ENCODE peak calls at places on chromosomes 13 and 19, in six cellular contexts. One of them, this sample, is unnamed.

GRCh38 chr19:51366999-51367564 is 894 bp upstream of the ETFB start:
- DNase-seq in neural crest cell: no peak
- DNase-seq in fibroblast of the aortic adventitia: no peak
- DNase-seq in mesothelial cell of epicardium: peak
- DNase-seq in lung: peak
- DNase-seq in epithelial cell of esophagus: no peak
- DNase-seq in this sample: no peak

GRCh38 chr19:18651738-18652137 is 14.9 kb downstream of the KLHL26 start:
- DNase-seq in neural crest cell: no peak
- DNase-seq in fibroblast of the aortic adventitia: no peak
- DNase-seq in mesothelial cell of epicardium: no peak
- DNase-seq in lung: no peak
- DNase-seq in epithelial cell of esophagus: peak
- DNase-seq in this sample: no peak

GRCh38 chr13:36098080-36098479 is 33.1 kb downstream of the DCLK1 start:
- DNase-seq in neural crest cell: no peak
- DNase-seq in fibroblast of the aortic adventitia: peak
- DNase-seq in mesothelial cell of epicardium: no peak
- DNase-seq in lung: no peak
- DNase-seq in epithelial cell of esophagus: no peak
- DNase-seq in this sample: no peak

GRCh38 chr19:48696353-48697010 is 711 bp downstream of the FUT2 start:
- DNase-seq in neural crest cell: no peak
- DNase-seq in fibroblast of the aortic adventitia: no peak
- DNase-seq in mesothelial cell of epicardium: no peak
- DNase-seq in lung: no peak
- DNase-seq in epithelial cell of esophagus: peak
- DNase-seq in this sample: no peak

GRCh38 chr13:110250258-110250891 is 56.6 kb downstream of the COL4A1 start:
- DNase-seq in neural crest cell: no peak
- DNase-seq in fibroblast of the aortic adventitia: peak
- DNase-seq in mesothelial cell of epicardium: peak
- DNase-seq in lung: peak
- DNase-seq in epithelial cell of esophagus: peak
- DNase-seq in this sample: no peak

GRCh38 chr13:114128624-114129522 is 3.5 kb downstream of the RASA3 start:
- DNase-seq in neural crest cell: no peak
- DNase-seq in fibroblast of the aortic adventitia: peak
- DNase-seq in mesothelial cell of epicardium: no peak
- DNase-seq in lung: peak
- DNase-seq in epithelial cell of esophagus: peak
- DNase-seq in this sample: no peak

GRCh38 chr19:45774765-45775164 is 5.7 kb upstream of the SIX5 start:
- DNase-seq in neural crest cell: no peak
- DNase-seq in fibroblast of the aortic adventitia: no peak
- DNase-seq in mesothelial cell of epicardium: no peak
- DNase-seq in lung: no peak
- DNase-seq in epithelial cell of esophagus: no peak
- DNase-seq in this sample: peak

GRCh38 chr19:489418-490196 is 6.7 kb upstream of the MADCAM1 start:
- DNase-seq in neural crest cell: no peak
- DNase-seq in fibroblast of the aortic adventitia: peak
- DNase-seq in mesothelial cell of epicardium: no peak
- DNase-seq in lung: no peak
- DNase-seq in epithelial cell of esophagus: no peak
- DNase-seq in this sample: peak

GRCh38 chr13:111858571-111858970 is 208.4 kb upstream of the SOX1 start:
- DNase-seq in neural crest cell: no peak
- DNase-seq in fibroblast of the aortic adventitia: no peak
- DNase-seq in mesothelial cell of epicardium: no peak
- DNase-seq in lung: no peak
- DNase-seq in epithelial cell of esophagus: no peak
- DNase-seq in this sample: no peak

GRCh38 chr13:89165685-89166084 is 1494.5 kb downstream of the SLITRK5 start:
- DNase-seq in neural crest cell: no peak
- DNase-seq in fibroblast of the aortic adventitia: no peak
- DNase-seq in mesothelial cell of epicardium: no peak
- DNase-seq in lung: no peak
- DNase-seq in epithelial cell of esophagus: no peak
- DNase-seq in this sample: no peak

GRCh38 chr13:31424130-31424729 is 224.5 kb downstream of the B3GLCT start:
- DNase-seq in neural crest cell: peak
- DNase-seq in fibroblast of the aortic adventitia: peak
- DNase-seq in mesothelial cell of epicardium: peak
- DNase-seq in lung: peak
- DNase-seq in epithelial cell of esophagus: peak
- DNase-seq in this sample: peak

GRCh38 chr19:53518061-53518460 is 19.9 kb upstream of the ZNF331 start:
- DNase-seq in neural crest cell: no peak
- DNase-seq in fibroblast of the aortic adventitia: no peak
- DNase-seq in mesothelial cell of epicardium: no peak
- DNase-seq in lung: no peak
- DNase-seq in epithelial cell of esophagus: no peak
- DNase-seq in this sample: no peak

GRCh38 chr13:93625536-93625935 is 398.9 kb downstream of the GPC6 start:
- DNase-seq in neural crest cell: no peak
- DNase-seq in fibroblast of the aortic adventitia: peak
- DNase-seq in mesothelial cell of epicardium: no peak
- DNase-seq in lung: no peak
- DNase-seq in epithelial cell of esophagus: no peak
- DNase-seq in this sample: no peak

GRCh38 chr13:31807090-31807541 is 67.8 kb downstream of the RXFP2 start:
- DNase-seq in neural crest cell: no peak
- DNase-seq in fibroblast of the aortic adventitia: no peak
- DNase-seq in mesothelial cell of epicardium: no peak
- DNase-seq in lung: no peak
- DNase-seq in epithelial cell of esophagus: peak
- DNase-seq in this sample: no peak

GRCh38 chr13:30864352-30865130 is 41.5 kb upstream of the MEDAG start:
- DNase-seq in neural crest cell: no peak
- DNase-seq in fibroblast of the aortic adventitia: peak
- DNase-seq in mesothelial cell of epicardium: no peak
- DNase-seq in lung: no peak
- DNase-seq in epithelial cell of esophagus: peak
- DNase-seq in this sample: no peak

GRCh38 chr13:110116072-110116487 is 190.9 kb downstream of the COL4A1 start:
- DNase-seq in neural crest cell: peak
- DNase-seq in fibroblast of the aortic adventitia: peak
- DNase-seq in mesothelial cell of epicardium: peak
- DNase-seq in lung: peak
- DNase-seq in epithelial cell of esophagus: peak
- DNase-seq in this sample: peak

GRCh38 chr13:100069278-100069677 is 19.6 kb upstream of the PCCA start:
- DNase-seq in neural crest cell: no peak
- DNase-seq in fibroblast of the aortic adventitia: peak
- DNase-seq in mesothelial cell of epicardium: no peak
- DNase-seq in lung: no peak
- DNase-seq in epithelial cell of esophagus: peak
- DNase-seq in this sample: no peak

GRCh38 chr13:26508885-26509284 is 48.6 kb upstream of the WASF3 start:
- DNase-seq in neural crest cell: no peak
- DNase-seq in fibroblast of the aortic adventitia: peak
- DNase-seq in mesothelial cell of epicardium: no peak
- DNase-seq in lung: peak
- DNase-seq in epithelial cell of esophagus: peak
- DNase-seq in this sample: no peak

GRCh38 chr19:48364564-48365363 is 597 bp downstream of the SYNGR4 start:
- DNase-seq in neural crest cell: no peak
- DNase-seq in fibroblast of the aortic adventitia: no peak
- DNase-seq in mesothelial cell of epicardium: no peak
- DNase-seq in lung: no peak
- DNase-seq in epithelial cell of esophagus: no peak
- DNase-seq in this sample: no peak

GRCh38 chr13:47933688-47934011 is 67.4 kb downstream of the SUCLA2 start:
- DNase-seq in neural crest cell: no peak
- DNase-seq in fibroblast of the aortic adventitia: no peak
- DNase-seq in mesothelial cell of epicardium: no peak
- DNase-seq in lung: no peak
- DNase-seq in epithelial cell of esophagus: peak
- DNase-seq in this sample: no peak

GRCh38 chr13:33230178-33230881 is 55.2 kb downstream of the STARD13 start:
- DNase-seq in neural crest cell: no peak
- DNase-seq in fibroblast of the aortic adventitia: peak
- DNase-seq in mesothelial cell of epicardium: no peak
- DNase-seq in lung: no peak
- DNase-seq in epithelial cell of esophagus: peak
- DNase-seq in this sample: no peak

GRCh38 chr13:32669030-32669646 is 82.9 kb downstream of the PDS5B start:
- DNase-seq in neural crest cell: no peak
- DNase-seq in fibroblast of the aortic adventitia: peak
- DNase-seq in mesothelial cell of epicardium: no peak
- DNase-seq in lung: no peak
- DNase-seq in epithelial cell of esophagus: peak
- DNase-seq in this sample: no peak

GRCh38 chr13:32938907-32939306 is 77.3 kb upstream of the KL start:
- DNase-seq in neural crest cell: no peak
- DNase-seq in fibroblast of the aortic adventitia: peak
- DNase-seq in mesothelial cell of epicardium: no peak
- DNase-seq in lung: no peak
- DNase-seq in epithelial cell of esophagus: peak
- DNase-seq in this sample: no peak

GRCh38 chr13:21336609-21337008 is 122.5 kb downstream of the ZDHHC20 start:
- DNase-seq in neural crest cell: no peak
- DNase-seq in fibroblast of the aortic adventitia: no peak
- DNase-seq in mesothelial cell of epicardium: no peak
- DNase-seq in lung: no peak
- DNase-seq in epithelial cell of esophagus: no peak
- DNase-seq in this sample: no peak

GRCh38 chr13:73040968-73041580 is 17.7 kb upstream of the KLF5 start:
- DNase-seq in neural crest cell: no peak
- DNase-seq in fibroblast of the aortic adventitia: no peak
- DNase-seq in mesothelial cell of epicardium: no peak
- DNase-seq in lung: no peak
- DNase-seq in epithelial cell of esophagus: no peak
- DNase-seq in this sample: peak

GRCh38 chr13:38872693-38873092 is 117.9 kb downstream of the STOML3 start:
- DNase-seq in neural crest cell: peak
- DNase-seq in fibroblast of the aortic adventitia: peak
- DNase-seq in mesothelial cell of epicardium: no peak
- DNase-seq in lung: no peak
- DNase-seq in epithelial cell of esophagus: peak
- DNase-seq in this sample: peak

GRCh38 chr13:113507564-113508210 is 17.2 kb upstream of the DCUN1D2 start:
- DNase-seq in neural crest cell: no peak
- DNase-seq in fibroblast of the aortic adventitia: no peak
- DNase-seq in mesothelial cell of epicardium: no peak
- DNase-seq in lung: no peak
- DNase-seq in epithelial cell of esophagus: no peak
- DNase-seq in this sample: no peak

GRCh38 chr13:42048625-42049453 is at the start of gene DGKH:
- DNase-seq in neural crest cell: peak
- DNase-seq in fibroblast of the aortic adventitia: peak
- DNase-seq in mesothelial cell of epicardium: peak
- DNase-seq in lung: peak
- DNase-seq in epithelial cell of esophagus: peak
- DNase-seq in this sample: peak
- TF ChIP-seq CTCF in neural crest cell: peak
- TF ChIP-seq CTCF in fibroblast of the aortic adventitia: no peak
- TF ChIP-seq CTCF in mesothelial cell of epicardium: no peak
- TF ChIP-seq CTCF in lung: no peak
- TF ChIP-seq CTCF in epithelial cell of esophagus: no peak
- TF ChIP-seq CTCF in this sample: no peak

DNA sequence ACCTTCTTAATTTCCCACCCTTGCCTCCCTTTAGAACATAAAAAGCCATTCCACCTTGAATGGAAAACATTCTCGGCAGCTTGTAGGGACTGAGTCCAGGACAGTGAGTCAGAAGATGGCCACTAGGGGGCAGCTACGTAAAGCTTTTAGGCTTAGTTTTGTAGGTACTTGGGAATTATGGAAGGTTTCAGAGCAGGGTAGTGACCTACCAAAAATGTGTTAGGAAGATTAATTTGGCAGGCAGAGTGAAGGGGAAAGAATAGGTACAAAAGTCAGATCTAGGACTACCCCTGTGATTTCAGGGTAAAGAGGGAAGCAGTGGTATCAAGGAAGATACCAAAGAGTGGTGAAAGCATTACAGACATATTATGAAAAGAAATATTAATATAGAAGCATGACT is 198.4 kb downstream of the NDFIP2 start:
- DNase-seq in neural crest cell: peak
- DNase-seq in fibroblast of the aortic adventitia: peak
- DNase-seq in mesothelial cell of epicardium: peak
- DNase-seq in lung: peak
- DNase-seq in epithelial cell of esophagus: peak
- DNase-seq in this sample: peak
- TF ChIP-seq CTCF in neural crest cell: peak
- TF ChIP-seq CTCF in fibroblast of the aortic adventitia: peak
- TF ChIP-seq CTCF in mesothelial cell of epicardium: peak
- TF ChIP-seq CTCF in lung: peak
- TF ChIP-seq CTCF in epithelial cell of esophagus: peak
- TF ChIP-seq CTCF in this sample: peak

GRCh38 chr19:14059652-14060155 is 2.2 kb downstream of the PALM3 start:
- DNase-seq in neural crest cell: no peak
- DNase-seq in fibroblast of the aortic adventitia: no peak
- DNase-seq in mesothelial cell of epicardium: no peak
- DNase-seq in lung: no peak
- DNase-seq in epithelial cell of esophagus: no peak
- DNase-seq in this sample: peak

GRCh38 chr19:14061081-14061749 is 661 bp downstream of the PALM3 start:
- DNase-seq in neural crest cell: no peak
- DNase-seq in fibroblast of the aortic adventitia: peak
- DNase-seq in mesothelial cell of epicardium: no peak
- DNase-seq in lung: no peak
- DNase-seq in epithelial cell of esophagus: no peak
- DNase-seq in this sample: peak

GRCh38 chr19:14056741-14057356 is 5.0 kb downstream of the PALM3 start:
- DNase-seq in neural crest cell: no peak
- DNase-seq in fibroblast of the aortic adventitia: no peak
- DNase-seq in mesothelial cell of epicardium: no peak
- DNase-seq in lung: no peak
- DNase-seq in epithelial cell of esophagus: no peak
- DNase-seq in this sample: no peak

GRCh38 chr19:14058182-14059092 is 3.4 kb downstream of the PALM3 start:
- DNase-seq in neural crest cell: no peak
- DNase-seq in fibroblast of the aortic adventitia: no peak
- DNase-seq in mesothelial cell of epicardium: no peak
- DNase-seq in lung: no peak
- DNase-seq in epithelial cell of esophagus: no peak
- DNase-seq in this sample: no peak

GRCh38 chr19:14059093-14059480 is 2.8 kb downstream of the PALM3 start:
- DNase-seq in neural crest cell: peak
- DNase-seq in fibroblast of the aortic adventitia: no peak
- DNase-seq in mesothelial cell of epicardium: no peak
- DNase-seq in lung: no peak
- DNase-seq in epithelial cell of esophagus: no peak
- DNase-seq in this sample: no peak
- TF ChIP-seq CTCF in neural crest cell: peak
- TF ChIP-seq CTCF in fibroblast of the aortic adventitia: peak
- TF ChIP-seq CTCF in mesothelial cell of epicardium: peak
- TF ChIP-seq CTCF in lung: no peak
- TF ChIP-seq CTCF in epithelial cell of esophagus: peak
- TF ChIP-seq CTCF in this sample: no peak

DNA sequence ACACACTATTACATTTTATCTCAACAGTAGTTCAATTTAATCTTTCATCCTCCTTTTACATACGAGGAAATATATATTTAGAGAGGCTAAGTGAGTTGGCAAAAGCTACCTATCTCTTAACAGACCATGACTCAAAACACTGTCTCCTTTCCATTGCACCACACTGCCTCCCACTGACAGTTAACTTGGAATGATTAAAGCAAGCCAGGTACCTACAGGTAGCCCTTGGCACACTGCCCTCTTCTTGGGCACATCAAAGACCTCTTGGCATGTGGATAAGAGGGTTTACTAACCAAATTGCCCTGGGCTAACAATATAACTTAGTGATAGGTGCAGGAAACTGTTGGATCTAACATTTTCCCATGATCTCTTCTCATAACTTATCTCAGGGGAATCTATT is 1.9 kb downstream of the ABHD13 start:
- DNase-seq in neural crest cell: no peak
- DNase-seq in fibroblast of the aortic adventitia: no peak
- DNase-seq in mesothelial cell of epicardium: no peak
- DNase-seq in lung: peak
- DNase-seq in epithelial cell of esophagus: peak
- DNase-seq in this sample: no peak
- TF ChIP-seq CTCF in neural crest cell: no peak
- TF ChIP-seq CTCF in fibroblast of the aortic adventitia: no peak
- TF ChIP-seq CTCF in mesothelial cell of epicardium: no peak
- TF ChIP-seq CTCF in lung: no peak
- TF ChIP-seq CTCF in epithelial cell of esophagus: peak
- TF ChIP-seq CTCF in this sample: no peak

This sample was measured in Caco-2.